ENCODE peak calls at places on chromosomes 1 and 21, in four cellular contexts. One of them, this sample, is unnamed.

GRCh38 chr1:169586067-169586394 is 250 bp downstream of the F5 start:
- DNase-seq in H9: no peak
- DNase-seq in H1: no peak
- DNase-seq in IMR-90: no peak
- DNase-seq in this sample: no peak

GRCh38 chr1:203104789-203105188 is 19.0 kb upstream of the MYOG start:
- DNase-seq in H9: no peak
- DNase-seq in H1: no peak
- DNase-seq in IMR-90: no peak
- DNase-seq in this sample: no peak

GRCh38 chr1:116538527-116538926 is 32.3 kb downstream of the CD58 start:
- DNase-seq in H9: no peak
- DNase-seq in H1: no peak
- DNase-seq in IMR-90: peak
- DNase-seq in this sample: no peak

GRCh38 chr1:243465081-243465480 is 209.2 kb downstream of the SDCCAG8 start:
- DNase-seq in H9: peak
- DNase-seq in H1: no peak
- DNase-seq in IMR-90: no peak
- DNase-seq in this sample: peak

GRCh38 chr1:61397915-61398314 is 315.6 kb downstream of the NFIA start:
- DNase-seq in H9: no peak
- DNase-seq in H1: no peak
- DNase-seq in IMR-90: peak
- DNase-seq in this sample: no peak

GRCh38 chr1:89632213-89633102 is 462 bp upstream of the LRRC8C start:
- DNase-seq in H9: peak
- DNase-seq in H1: no peak
- DNase-seq in IMR-90: peak
- DNase-seq in this sample: peak

GRCh38 chr1:88684482-88685238 is 587 bp downstream of the PKN2 start:
- DNase-seq in H9: peak
- DNase-seq in H1: peak
- DNase-seq in IMR-90: peak
- DNase-seq in this sample: peak

GRCh38 chr1:201500670-201501120 is 6.2 kb downstream of the CSRP1 start:
- DNase-seq in H9: peak
- DNase-seq in H1: no peak
- DNase-seq in IMR-90: no peak
- DNase-seq in this sample: peak

GRCh38 chr1:16145030-16145987 is 10.6 kb downstream of the EPHA2 start:
- DNase-seq in H9: peak
- DNase-seq in H1: no peak
- DNase-seq in IMR-90: peak
- DNase-seq in this sample: peak

GRCh38 chr1:235945775-235946565 is 79.3 kb upstream of the LYST start:
- DNase-seq in H9: no peak
- DNase-seq in H1: no peak
- DNase-seq in IMR-90: no peak
- DNase-seq in this sample: no peak

GRCh38 chr1:11560061-11560460 is 81.1 kb downstream of the DISP3 start:
- DNase-seq in H9: no peak
- DNase-seq in H1: no peak
- DNase-seq in IMR-90: no peak
- DNase-seq in this sample: peak

GRCh38 chr1:95207223-95207935 is 26.6 kb upstream of the RWDD3 start:
- DNase-seq in H9: no peak
- DNase-seq in H1: no peak
- DNase-seq in IMR-90: no peak
- DNase-seq in this sample: no peak

GRCh38 chr1:15799928-15800835 is 7.3 kb downstream of the UQCRHL start:
- DNase-seq in H9: peak
- DNase-seq in H1: peak
- DNase-seq in IMR-90: peak
- DNase-seq in this sample: peak

GRCh38 chr21:18030248-18030647 is 211.1 kb upstream of the C21orf91 start:
- DNase-seq in H9: no peak
- DNase-seq in H1: no peak
- DNase-seq in IMR-90: no peak
- DNase-seq in this sample: no peak

GRCh38 chr21:36690637-36691538 is 8.0 kb upstream of the SIM2 start:
- DNase-seq in H9: no peak
- DNase-seq in H1: no peak
- DNase-seq in IMR-90: peak
- DNase-seq in this sample: no peak

GRCh38 chr21:45875416-45875760 is 106.2 kb upstream of the COL6A1 start:
- DNase-seq in H9: no peak
- DNase-seq in H1: no peak
- DNase-seq in IMR-90: no peak
- DNase-seq in this sample: no peak
- H4K8ac ChIP-seq in H9: no peak
- H4K8ac ChIP-seq in H1: peak
- H4K8ac ChIP-seq in IMR-90: peak
- H4K8ac ChIP-seq in this sample: no peak

GRCh38 chr1:177928194-177928593 is 41.7 kb downstream of the SEC16B start:
- DNase-seq in H9: no peak
- DNase-seq in H1: no peak
- DNase-seq in IMR-90: peak
- DNase-seq in this sample: peak
- H3K56ac ChIP-seq in H9: no peak
- H3K56ac ChIP-seq in H1: no peak
- H3K56ac ChIP-seq in IMR-90: peak
- H3K56ac ChIP-seq in this sample: no peak

GRCh38 chr1:25757846-25758185 is 42.2 kb upstream of the SELENON start:
- DNase-seq in H9: no peak
- DNase-seq in H1: no peak
- DNase-seq in IMR-90: no peak
- DNase-seq in this sample: no peak

GRCh38 chr1:25757151-25757845 is 42.7 kb upstream of the SELENON start:
- DNase-seq in H9: no peak
- DNase-seq in H1: no peak
- DNase-seq in IMR-90: no peak
- DNase-seq in this sample: no peak

GRCh38 chr1:25755475-25756125 is 44.4 kb upstream of the SELENON start:
- DNase-seq in H9: no peak
- DNase-seq in H1: no peak
- DNase-seq in IMR-90: no peak
- DNase-seq in this sample: no peak

GRCh38 chr1:25754421-25755195 is 45.4 kb upstream of the SELENON start:
- DNase-seq in H9: no peak
- DNase-seq in H1: no peak
- DNase-seq in IMR-90: no peak
- DNase-seq in this sample: no peak

DNA sequence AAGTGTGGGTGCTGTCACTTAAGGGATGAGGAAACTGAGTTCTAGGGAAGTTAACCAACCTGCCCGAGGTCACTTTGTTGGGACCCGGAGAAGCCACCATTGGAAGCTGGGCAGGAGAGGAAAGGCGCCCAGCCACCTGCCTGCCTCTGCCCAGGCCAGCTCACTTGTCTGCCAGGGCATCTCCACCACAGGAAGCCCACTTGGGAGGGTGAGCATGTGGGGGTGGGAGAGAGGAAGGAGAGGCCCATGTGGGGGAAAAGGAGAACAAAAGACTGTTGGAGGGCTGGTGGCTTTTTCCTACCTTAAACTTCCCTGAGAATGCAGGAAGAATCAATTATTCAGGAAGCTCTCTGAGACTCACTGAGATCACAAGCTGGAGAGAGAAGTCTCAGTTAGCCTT is 43.8 kb upstream of the SELENON start:
- DNase-seq in H9: no peak
- DNase-seq in H1: no peak
- DNase-seq in IMR-90: no peak
- DNase-seq in this sample: no peak
- H4K5ac ChIP-seq in H9: no peak
- H4K5ac ChIP-seq in H1: no peak
- H4K5ac ChIP-seq in IMR-90: no peak
- H4K5ac ChIP-seq in this sample: no peak

GRCh38 chr1:26188477-26188876 is 1.9 kb upstream of the CATSPER4 start:
- DNase-seq in H9: no peak
- DNase-seq in H1: no peak
- DNase-seq in IMR-90: no peak
- DNase-seq in this sample: no peak
- H4K8ac ChIP-seq in H9: no peak
- H4K8ac ChIP-seq in H1: no peak
- H4K8ac ChIP-seq in IMR-90: no peak
- H4K8ac ChIP-seq in this sample: no peak

GRCh38 chr21:16492356-16492755 is 762.6 kb downstream of the USP25 start:
- DNase-seq in H9: no peak
- DNase-seq in H1: no peak
- DNase-seq in IMR-90: no peak
- DNase-seq in this sample: no peak
- H3K56ac ChIP-seq in H9: no peak
- H3K56ac ChIP-seq in H1: no peak
- H3K56ac ChIP-seq in IMR-90: no peak
- H3K56ac ChIP-seq in this sample: no peak

DNA sequence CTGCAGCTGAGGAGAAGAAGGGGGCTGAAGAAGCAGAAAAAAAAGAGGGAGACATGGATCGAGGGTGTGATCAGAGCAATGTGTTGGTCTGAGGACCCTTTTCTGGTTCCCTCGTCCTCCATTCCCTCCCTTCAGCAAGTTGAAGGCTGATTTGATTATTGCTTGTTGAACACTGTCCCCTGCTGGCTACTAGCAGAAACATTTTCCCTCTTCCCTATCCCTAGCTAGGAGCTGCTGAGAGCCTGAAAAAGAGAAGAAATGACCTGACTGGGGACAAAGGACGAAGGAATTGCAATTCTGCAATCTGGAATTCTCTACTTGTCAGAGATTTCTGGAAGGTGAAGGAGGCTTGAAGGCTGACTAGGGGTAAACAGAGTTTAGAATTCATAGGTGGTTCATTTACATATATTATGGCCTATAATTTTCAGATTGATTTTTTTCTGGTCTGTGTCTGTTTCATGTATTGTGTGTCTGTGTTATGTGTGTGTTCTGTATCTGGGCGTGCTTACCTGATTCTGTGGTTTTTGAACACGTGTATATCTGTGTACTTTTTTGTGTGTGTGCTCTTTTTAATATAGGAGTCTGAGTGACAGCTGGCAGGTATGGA is 9.8 kb downstream of the NHLH1 start:
- DNase-seq in H9: peak
- DNase-seq in H1: no peak
- DNase-seq in IMR-90: peak
- DNase-seq in this sample: peak
- H4K5ac ChIP-seq in H9: no peak
- H4K5ac ChIP-seq in H1: no peak
- H4K5ac ChIP-seq in IMR-90: no peak
- H4K5ac ChIP-seq in this sample: no peak

DNA sequence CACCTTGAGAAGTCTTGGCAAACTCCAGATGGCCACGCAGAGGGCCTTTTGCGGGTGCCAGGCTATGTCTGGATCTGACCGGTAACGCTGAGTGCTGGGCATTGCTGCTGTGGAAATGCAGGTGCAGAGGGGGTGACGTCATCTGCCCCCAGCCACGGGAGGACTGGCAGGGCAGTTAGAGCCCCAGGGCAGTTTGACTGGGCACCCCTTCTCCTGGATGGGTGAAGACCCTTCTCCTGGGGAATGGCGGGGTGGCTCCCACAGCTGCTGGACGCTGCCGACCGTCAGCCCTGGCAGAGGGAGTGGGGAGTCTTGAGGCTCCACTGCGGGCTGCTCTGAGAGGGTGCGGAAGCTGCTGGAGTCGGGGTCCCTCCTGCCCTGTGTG is 12.6 kb upstream of the EDN2 start:
- DNase-seq in H9: no peak
- DNase-seq in H1: no peak
- DNase-seq in IMR-90: no peak
- DNase-seq in this sample: no peak
- H4K8ac ChIP-seq in H9: no peak
- H4K8ac ChIP-seq in H1: peak
- H4K8ac ChIP-seq in IMR-90: peak
- H4K8ac ChIP-seq in this sample: no peak

GRCh38 chr1:81437649-81438048 is 363.1 kb upstream of the ADGRL2 start:
- DNase-seq in H9: no peak
- DNase-seq in H1: no peak
- DNase-seq in IMR-90: no peak
- DNase-seq in this sample: no peak

GRCh38 chr1:81432654-81433109 is 368.1 kb upstream of the ADGRL2 start:
- DNase-seq in H9: no peak
- DNase-seq in H1: no peak
- DNase-seq in IMR-90: no peak
- DNase-seq in this sample: no peak

GRCh38 chr1:81433676-81434075 is 367.1 kb upstream of the ADGRL2 start:
- DNase-seq in H9: no peak
- DNase-seq in H1: no peak
- DNase-seq in IMR-90: no peak
- DNase-seq in this sample: no peak

GRCh38 chr1:81437213-81437612 is 363.5 kb upstream of the ADGRL2 start:
- DNase-seq in H9: no peak
- DNase-seq in H1: no peak
- DNase-seq in IMR-90: no peak
- DNase-seq in this sample: peak

DNA sequence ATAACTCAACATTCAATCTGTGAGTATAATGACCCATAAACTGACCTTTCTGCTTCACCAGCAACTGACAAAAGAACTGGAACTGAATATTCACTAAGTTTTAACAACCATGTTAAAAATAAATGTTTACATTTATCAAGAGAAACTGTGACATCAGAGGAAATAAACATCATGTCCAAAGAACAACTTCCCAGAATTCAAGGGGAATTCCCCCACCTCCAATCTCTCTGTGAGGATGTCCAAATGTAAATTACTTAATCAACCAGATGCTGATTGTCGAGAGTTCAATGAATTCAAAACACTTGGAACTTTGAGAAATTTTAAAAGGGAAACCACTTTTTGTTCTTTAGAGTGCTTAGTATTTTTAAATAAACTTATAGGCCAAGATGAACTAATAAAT is 365.6 kb upstream of the ADGRL2 start:
- DNase-seq in H9: no peak
- DNase-seq in H1: no peak
- DNase-seq in IMR-90: peak
- DNase-seq in this sample: no peak
- H3K56ac ChIP-seq in H9: no peak
- H3K56ac ChIP-seq in H1: no peak
- H3K56ac ChIP-seq in IMR-90: no peak
- H3K56ac ChIP-seq in this sample: no peak

This sample was measured in mesendoderm.